ENCODE peak calls at places on chromosomes 12 and 14, in four cellular contexts. P is endodermal cell, C is T-helper 2 cell, E is HCEC 1CT. K is an unnamed sample.

GRCh38 chr14:24052656-24053547 is 1.1 kb downstream of the CARMIL3 start:
- DNase-seq in C (no peak), P (peak; percentile 21), E (no peak), K (no peak)

GRCh38 chr14:97353102-97353501 is 555.9 kb downstream of the VRK1 start:
- DNase-seq in P (no peak), C (no peak), E (no peak), K (no peak)

GRCh38 chr12:96809522-96809921 is 97.5 kb upstream of the NEDD1 start:
- DNase-seq in C (no peak), P (no peak), E (no peak), K (no peak)

GRCh38 chr12:79415754-79416435 is 274.9 kb downstream of the PAWR start:
- DNase-seq in P (no peak), C (no peak), E (no peak), K (no peak)

GRCh38 chr14:59251811-59252771 is 63.6 kb downstream of the DAAM1 start:
- DNase-seq in E (no peak), C (no peak), P (no peak), K (no peak)

GRCh38 chr12:20369164-20370000 is 1.0 kb downstream of the PDE3A start:
- DNase-seq in E (peak; percentile 21), P (peak; percentile 93), C (no peak), K (no peak)

GRCh38 chr12:51721281-51721940 is 127.1 kb downstream of the FIGNL2 start:
- DNase-seq in P (peak; percentile 92), E (no peak), C (peak; percentile 14), K (no peak)

GRCh38 chr14:104386281-104386841 is 193.2 kb upstream of the C14orf180 start:
- DNase-seq in E (no peak), P (peak; percentile 34), C (no peak), K (no peak)

GRCh38 chr12:41250748-41251147 is 62.6 kb downstream of the PDZRN4 start:
- DNase-seq in P (no peak), E (no peak), C (no peak), K (no peak)

GRCh38 chr12:25629341-25629740 is 76.3 kb upstream of the LMNTD1 start:
- DNase-seq in P (no peak), E (no peak), C (no peak), K (no peak)

GRCh38 chr12:93302331-93303229 is 75.1 kb upstream of the NUDT4 start:
- DNase-seq in C (no peak), P (no peak), E (peak; percentile 67), K (no peak)

GRCh38 chr12:123388218-123388947 is 4.5 kb downstream of the KMT5A start:
- DNase-seq in P (peak; percentile 91), E (peak; percentile 71), C (peak; percentile 74), K (peak; percentile 71)

GRCh38 chr12:13435535-13435934 is 239.0 kb downstream of the EMP1 start:
- DNase-seq in C (no peak), P (peak; percentile 82), E (no peak), K (no peak)

GRCh38 chr12:110104188-110104969 is 19.8 kb upstream of the IFT81 start:
- DNase-seq in E (no peak), P (peak; percentile 55), C (no peak), K (no peak)

GRCh38 chr12:16555630-16556029 is 50.3 kb downstream of the LMO3 start:
- DNase-seq in E (peak; percentile 63), P (peak; percentile 64), C (no peak), K (no peak)

GRCh38 chr12:122730215-122731014 is at the start of gene HCAR1:
- DNase-seq in P (peak; percentile 73), C (peak; percentile 10), E (no peak), K (no peak)

GRCh38 chr12:113208041-113208934 is 13.0 kb upstream of the TPCN1 start:
- DNase-seq in C (peak; percentile 31), E (no peak), P (peak; percentile 74), K (peak; percentile 39)

GRCh38 chr14:89424241-89424640 is 7.2 kb upstream of the FOXN3 start:
- DNase-seq in C (no peak), P (no peak), E (no peak), K (no peak)

GRCh38 chr12:74449872-74450271 is 87.8 kb upstream of the ATXN7L3B start:
- DNase-seq in P (no peak), E (peak; percentile 81), C (no peak), K (no peak)